ENCODE peak calls at places on chromosomes 3 and 15, in seven cellular contexts. V is fibroblast of lung, P is neural progenitor cell, W is cardiac fibroblast, R is natural killer cell, Z is GM12865, L is spleen. N is an unnamed sample.

GRCh38 chr3:192090586-192090985 is 629.6 kb downstream of the PYDC2 start:
- DNase-seq in Z (peak), R (no peak), W (no peak), V (no peak), L (no peak), P (peak), N (no peak)

GRCh38 chr15:39312984-39313383 is 267.9 kb upstream of the THBS1 start:
- DNase-seq in Z (peak), R (no peak), L (no peak), V (no peak), P (peak), W (peak), N (no peak)

GRCh38 chr3:126998728-126999127 is 15.8 kb downstream of the PLXNA1 start:
- DNase-seq in V (no peak), P (no peak), Z (no peak), W (no peak), L (no peak), R (no peak), N (no peak)

GRCh38 chr15:60353245-60353940 is 44.4 kb downstream of the ANXA2 start:
- DNase-seq in P (no peak), R (no peak), W (no peak), V (no peak), Z (no peak), L (no peak), N (no peak)

GRCh38 chr3:78951546-78951945 is 816.3 kb downstream of the ROBO1 start:
- DNase-seq in Z (no peak), V (peak), P (no peak), W (no peak), L (no peak), R (no peak), N (no peak)

GRCh38 chr15:53833134-53833624 is 73.7 kb upstream of the WDR72 start:
- DNase-seq in V (peak), L (no peak), R (no peak), P (no peak), Z (no peak), W (peak), N (no peak)

GRCh38 chr3:188729422-188729821 is 442.3 kb upstream of the TPRG1 start:
- DNase-seq in W (no peak), L (no peak), V (no peak), P (no peak), R (no peak), Z (no peak), N (no peak)

GRCh38 chr15:89057506-89058133 is 30.6 kb upstream of the ABHD2 start:
- DNase-seq in R (peak), Z (peak), W (peak), P (peak), V (peak), L (peak), N (peak)

GRCh38 chr3:64518950-64519349 is 168.8 kb downstream of the ADAMTS9 start:
- DNase-seq in R (no peak), L (no peak), P (no peak), Z (no peak), V (no peak), W (peak), N (no peak)

GRCh38 chr15:63818191-63818590 is 15.6 kb downstream of the HERC1 start:
- DNase-seq in L (no peak), R (no peak), W (peak), Z (no peak), P (peak), V (peak), N (no peak)

GRCh38 chr3:48119495-48120193 is 68.6 kb downstream of the CDC25A start:
- DNase-seq in Z (no peak), R (no peak), P (no peak), W (peak), V (peak), L (no peak), N (no peak)

GRCh38 chr15:72836676-72837325 is 53.2 kb upstream of the ADPGK start:
- DNase-seq in V (no peak), Z (no peak), W (no peak), R (no peak), P (no peak), L (no peak), N (no peak)

GRCh38 chr3:48399387-48400172 is 27.6 kb downstream of the FBXW12 start:
- DNase-seq in R (peak), P (no peak), W (no peak), Z (no peak), L (no peak), V (no peak), N (no peak)

GRCh38 chr15:25181290-25182097 is 226.7 kb downstream of the SNRPN start:
- DNase-seq in V (no peak), R (peak), Z (no peak), W (no peak), L (peak), P (no peak), N (peak)

GRCh38 chr3:180183346-180183745 is 146.6 kb upstream of the PEX5L start:
- DNase-seq in P (no peak), R (no peak), L (no peak), Z (no peak), V (no peak), W (no peak), N (no peak)

GRCh38 chr15:56871180-56871579 is 47.3 kb upstream of the TCF12 start:
- DNase-seq in V (peak), W (peak), P (no peak), R (no peak), Z (no peak), L (no peak), N (no peak)

GRCh38 chr15:68868296-68868695 is 47.6 kb upstream of the ANP32A start:
- DNase-seq in P (no peak), V (no peak), L (no peak), Z (no peak), R (no peak), W (no peak), N (no peak)

GRCh38 chr3:100214574-100214964 is 46.2 kb upstream of the TBC1D23 start:
- DNase-seq in W (no peak), P (no peak), R (no peak), V (no peak), Z (no peak), L (no peak), N (no peak)

GRCh38 chr3:107061466-107061865 is 315.8 kb upstream of the CCDC54 start:
- DNase-seq in Z (no peak), R (no peak), L (no peak), V (no peak), P (no peak), W (no peak), N (no peak)

GRCh38 chr3:127053026-127053425 is 70.1 kb downstream of the PLXNA1 start:
- DNase-seq in R (no peak), Z (no peak), V (no peak), W (no peak), P (no peak), L (peak), N (no peak)

GRCh38 chr3:188164248-188164687 is 10.3 kb downstream of the LPP start:
- DNase-seq in P (no peak), V (no peak), Z (no peak), W (no peak), L (no peak), R (no peak), N (no peak)

GRCh38 chr3:107740992-107741896 is 218.5 kb downstream of the BBX start:
- DNase-seq in Z (peak), R (no peak), P (no peak), V (peak), W (peak), L (no peak), N (no peak)

GRCh38 chr3:81726132-81726531 is 35.3 kb downstream of the GBE1 start:
- DNase-seq in Z (peak), L (no peak), V (peak), P (no peak), R (no peak), W (peak), N (no peak)

GRCh38 chr3:114709102-114709501 is 415.3 kb downstream of the TIGIT start:
- DNase-seq in V (peak), L (no peak), R (no peak), Z (no peak), W (peak), P (no peak), N (no peak)

GRCh38 chr3:152021951-152022461 is 148.6 kb downstream of the SUCNR1 start:
- DNase-seq in R (no peak), V (peak), Z (no peak), L (peak), P (no peak), W (peak), N (no peak)

GRCh38 chr15:91265431-91265940 is 165.4 kb downstream of the SV2B start:
- DNase-seq in Z (no peak), W (no peak), L (no peak), R (no peak), P (no peak), V (no peak), N (no peak)

GRCh38 chr15:51667478-51667877 is 13.8 kb upstream of the SCG3 start:
- DNase-seq in L (no peak), R (no peak), V (no peak), P (no peak), W (no peak), Z (no peak), N (no peak)

GRCh38 chr15:89332446-89332845 is 2.2 kb downstream of the POLG start:
- DNase-seq in R (no peak), P (peak), L (no peak), W (peak), Z (peak), V (peak), N (no peak)

GRCh38 chr3:52385157-52385556 is 59.7 kb downstream of the SEMA3G start:
- DNase-seq in R (no peak), W (peak), Z (peak), L (no peak), P (peak), V (peak), N (peak)

GRCh38 chr15:100131321-100132224 is 210.2 kb downstream of the ADAMTS17 start:
- DNase-seq in R (no peak), P (peak), L (no peak), Z (no peak), V (peak), W (peak), N (no peak)

GRCh38 chr15:77033417-77033728 is 37.5 kb downstream of the TSPAN3 start:
- DNase-seq in P (no peak), Z (no peak), R (peak), V (no peak), W (no peak), L (no peak), N (no peak)

GRCh38 chr3:94336076-94336741 is 273.3 kb downstream of the NSUN3 start:
- DNase-seq in V (peak), P (peak), Z (peak), L (no peak), R (no peak), W (peak), N (no peak)

GRCh38 chr3:56962200-56962599 is 98.3 kb upstream of the SPATA12 start:
- DNase-seq in R (no peak), W (no peak), P (no peak), L (no peak), V (no peak), Z (no peak), N (no peak)

GRCh38 chr3:184693011-184693975 is 18.6 kb downstream of the MAGEF1 start:
- DNase-seq in W (no peak), L (no peak), P (peak), Z (no peak), R (no peak), V (no peak), N (no peak)

DNA sequence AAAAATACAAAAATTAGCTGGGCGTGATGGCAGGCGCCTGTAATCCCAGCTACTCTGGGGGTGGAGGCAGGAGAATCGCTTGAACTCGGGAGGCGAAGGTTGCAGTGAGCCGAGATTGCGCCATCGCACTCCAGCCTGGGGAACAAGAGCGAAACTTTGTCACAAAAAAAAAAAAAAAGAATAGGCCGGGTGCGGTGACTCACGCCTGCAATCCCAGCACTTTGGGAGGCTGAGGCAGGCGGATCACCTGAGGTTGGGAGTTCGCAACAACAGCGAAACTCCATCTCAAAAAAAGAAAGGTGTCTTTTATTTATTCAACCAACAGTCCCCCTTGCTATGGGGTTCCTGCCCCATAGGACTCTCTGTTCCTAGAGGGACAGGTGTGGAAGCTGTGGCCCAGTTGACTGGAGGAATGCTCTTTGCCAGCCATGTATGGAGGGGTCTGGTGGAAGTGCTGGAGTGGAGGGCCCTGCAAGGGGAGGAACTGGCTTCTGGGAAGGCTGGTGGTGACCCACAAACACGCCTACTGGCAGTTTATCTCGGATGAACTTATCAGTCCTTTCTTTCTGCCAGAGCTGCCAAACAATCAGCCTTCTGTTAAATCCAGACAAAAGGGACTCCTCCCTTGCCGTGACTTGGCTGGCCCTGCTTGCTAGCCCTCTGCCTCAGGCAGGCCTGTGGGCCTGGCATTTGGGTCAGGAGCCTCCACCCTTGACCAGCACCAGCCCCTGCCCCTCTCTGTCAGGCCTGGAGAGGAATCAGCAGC is 4.6 kb upstream of the DAG1 start:
- DNase-seq in Z (no peak), P (peak), L (no peak), R (no peak), W (no peak), V (no peak), N (no peak)
- TF ChIP-seq CTCF in Z (no peak), P (no peak), L (no peak), R (no peak), W (no peak), V (no peak), N (no peak)

GRCh38 chr15:70636540-70637165 is 126.7 kb downstream of the UACA start:
- DNase-seq in W (peak), P (peak), R (no peak), L (no peak), Z (no peak), V (peak), N (no peak)
- TF ChIP-seq CTCF in W (peak), P (peak), R (no peak), L (no peak), Z (peak), V (peak), N (peak)

GRCh38 chr3:38150780-38151528 is 12.5 kb downstream of the MYD88 start:
- DNase-seq in Z (no peak), P (no peak), W (no peak), V (no peak), R (no peak), L (no peak), N (no peak)
- TF ChIP-seq CTCF in Z (no peak), P (peak), W (no peak), V (no peak), R (no peak), L (no peak), N (no peak)

GRCh38 chr3:161161603-161162002 is 56.5 kb upstream of the B3GALNT1 start:
- DNase-seq in L (no peak), V (no peak), W (no peak), Z (no peak), R (no peak), P (no peak), N (no peak)
- TF ChIP-seq CTCF in L (no peak), V (no peak), W (no peak), Z (no peak), R (no peak), P (no peak), N (no peak)

GRCh38 chr3:112424394-112424793 is 74.9 kb downstream of the BTLA start:
- DNase-seq in W (no peak), L (no peak), V (no peak), R (no peak), Z (no peak), P (no peak), N (no peak)

GRCh38 chr3:112427123-112427522 is 72.1 kb downstream of the BTLA start:
- DNase-seq in V (no peak), W (no peak), R (no peak), Z (no peak), P (no peak), L (no peak), N (no peak)

GRCh38 chr3:112425858-112426750 is 73.2 kb downstream of the BTLA start:
- DNase-seq in P (no peak), W (no peak), V (no peak), Z (peak), L (no peak), R (no peak), N (no peak)

GRCh38 chr3:112425382-112425781 is 73.9 kb downstream of the BTLA start:
- DNase-seq in Z (no peak), P (no peak), W (no peak), R (no peak), V (no peak), L (no peak), N (no peak)
- TF ChIP-seq CTCF in Z (no peak), P (no peak), W (no peak), R (no peak), V (no peak), L (no peak), N (no peak)

GRCh38 chr3:38001456-38002081 is 11.0 kb downstream of the VILL start:
- DNase-seq in V (no peak), R (no peak), P (peak), W (no peak), Z (no peak), L (peak), N (no peak)
- TF ChIP-seq CTCF in V (no peak), R (no peak), P (peak), W (no peak), Z (peak), L (no peak), N (peak)

GRCh38 chr3:65927576-65927975 is 111.1 kb downstream of the MAGI1 start:
- DNase-seq in V (no peak), Z (no peak), W (no peak), L (no peak), R (no peak), P (no peak), N (no peak)

GRCh38 chr3:65925254-65925954 is 113.3 kb downstream of the MAGI1 start:
- DNase-seq in Z (no peak), V (no peak), W (no peak), L (no peak), P (no peak), R (no peak), N (no peak)

GRCh38 chr3:65930650-65931049 is 108.1 kb downstream of the MAGI1 start:
- DNase-seq in L (no peak), W (no peak), R (no peak), V (no peak), P (no peak), Z (no peak), N (no peak)

GRCh38 chr3:65924762-65925161 is 114.0 kb downstream of the MAGI1 start:
- DNase-seq in V (no peak), Z (no peak), P (no peak), L (no peak), W (no peak), R (no peak), N (no peak)

GRCh38 chr3:65928110-65928509 is 110.6 kb downstream of the MAGI1 start:
- DNase-seq in W (no peak), P (no peak), L (no peak), V (no peak), Z (no peak), R (no peak), N (no peak)
- TF ChIP-seq CTCF in W (no peak), P (no peak), L (no peak), V (no peak), Z (no peak), R (no peak), N (no peak)

GRCh38 chr3:15794842-15795562 is 2.8 kb downstream of the ANKRD28 start:
- DNase-seq in Z (no peak), L (no peak), V (peak), P (no peak), W (peak), R (no peak), N (no peak)
- TF ChIP-seq CTCF in Z (no peak), L (no peak), V (peak), P (no peak), W (peak), R (no peak), N (no peak)

N was measured in progenitor cell of endocrine pancreas.